ENCODE peak calls at places on chromosomes 4 and X, in eight cellular contexts. One of them, this sample, is unnamed.

GRCh38 chr4:101981756-101982155 is 191.2 kb downstream of the BANK1 start:
- DNase-seq in HT-29: peak; percentile 86
- DNase-seq in activated T-cell treated with anti-CD3 and anti-CD28 coated beads for 1 hour: no peak
- DNase-seq in amniotic epithelial cell: peak; percentile 46
- DNase-seq in AG09319: no peak
- DNase-seq in HFFc6: no peak
- DNase-seq in astrocyte of the cerebellum: no peak
- DNase-seq in pons: no peak
- DNase-seq in this sample: no peak

GRCh38 chrX:1521459-1521956 is 15.5 kb downstream of the P2RY8 start:
- DNase-seq in amniotic epithelial cell: no peak
- DNase-seq in AG09319: no peak
- DNase-seq in astrocyte of the cerebellum: no peak
- DNase-seq in HFFc6: no peak
- DNase-seq in activated T-cell treated with anti-CD3 and anti-CD28 coated beads for 1 hour: peak; percentile 29
- DNase-seq in HT-29: no peak
- DNase-seq in pons: peak; percentile 42
- DNase-seq in this sample: no peak

GRCh38 chr4:158588777-158589176 is 67.1 kb downstream of the RXFP1 start:
- DNase-seq in amniotic epithelial cell: no peak
- DNase-seq in HT-29: no peak
- DNase-seq in pons: no peak
- DNase-seq in activated T-cell treated with anti-CD3 and anti-CD28 coated beads for 1 hour: no peak
- DNase-seq in HFFc6: no peak
- DNase-seq in astrocyte of the cerebellum: no peak
- DNase-seq in AG09319: no peak
- DNase-seq in this sample: no peak

GRCh38 chr4:4775493-4776004 is 83.9 kb upstream of the MSX1 start:
- DNase-seq in amniotic epithelial cell: no peak
- DNase-seq in HFFc6: no peak
- DNase-seq in pons: no peak
- DNase-seq in AG09319: no peak
- DNase-seq in astrocyte of the cerebellum: no peak
- DNase-seq in activated T-cell treated with anti-CD3 and anti-CD28 coated beads for 1 hour: no peak
- DNase-seq in HT-29: no peak
- DNase-seq in this sample: no peak

GRCh38 chrX:789096-789495 is 158.5 kb downstream of the SHOX start:
- DNase-seq in amniotic epithelial cell: no peak
- DNase-seq in pons: no peak
- DNase-seq in activated T-cell treated with anti-CD3 and anti-CD28 coated beads for 1 hour: no peak
- DNase-seq in HT-29: no peak
- DNase-seq in astrocyte of the cerebellum: no peak
- DNase-seq in HFFc6: no peak
- DNase-seq in AG09319: no peak
- DNase-seq in this sample: no peak

GRCh38 chr4:10099521-10100325 is 16.9 kb downstream of the WDR1 start:
- DNase-seq in pons: no peak
- DNase-seq in astrocyte of the cerebellum: no peak
- DNase-seq in amniotic epithelial cell: no peak
- DNase-seq in HT-29: no peak
- DNase-seq in AG09319: no peak
- DNase-seq in HFFc6: no peak
- DNase-seq in activated T-cell treated with anti-CD3 and anti-CD28 coated beads for 1 hour: no peak
- DNase-seq in this sample: no peak

GRCh38 chrX:48278958-48279357 is 23.8 kb downstream of the SSX1 start:
- DNase-seq in amniotic epithelial cell: no peak
- DNase-seq in activated T-cell treated with anti-CD3 and anti-CD28 coated beads for 1 hour: no peak
- DNase-seq in AG09319: no peak
- DNase-seq in pons: no peak
- DNase-seq in HT-29: peak; percentile 28
- DNase-seq in HFFc6: no peak
- DNase-seq in astrocyte of the cerebellum: no peak
- DNase-seq in this sample: no peak

GRCh38 chr4:3410401-3411135 is 31.2 kb upstream of the HGFAC start:
- DNase-seq in activated T-cell treated with anti-CD3 and anti-CD28 coated beads for 1 hour: no peak
- DNase-seq in pons: no peak
- DNase-seq in AG09319: no peak
- DNase-seq in HFFc6: no peak
- DNase-seq in amniotic epithelial cell: no peak
- DNase-seq in astrocyte of the cerebellum: no peak
- DNase-seq in HT-29: no peak
- DNase-seq in this sample: no peak